ENCODE peak calls at places on chromosomes 3 and 15, in six cellular contexts. L is CD8-positive, alpha-beta memory T cell; E is psoas muscle; V is heart right ventricle; W is Karpas-422; O is tibial nerve. C is an unnamed sample.

GRCh38 chr15:74226761-74227540 is 9.2 kb upstream of the CCDC33 start:
- DNase-seq in E (no peak), W (no peak), L (no peak), O (no peak), V (no peak), C (no peak)

GRCh38 chr3:125045965-125046364 is 9.8 kb downstream of the HEG1 start:
- DNase-seq in V (no peak), O (no peak), E (no peak), W (no peak), L (no peak), C (no peak)

GRCh38 chr15:63560741-63561448 is 36.3 kb upstream of the FBXL22 start:
- DNase-seq in V (no peak), E (no peak), L (no peak), O (no peak), W (no peak), C (no peak)

GRCh38 chr3:119700269-119700919 is 2.4 kb upstream of the CFAP91 start:
- DNase-seq in L (peak; percentile 19), V (peak; percentile 20), O (no peak), W (no peak), E (no peak), C (no peak)

GRCh38 chr3:126472277-126473006 is 3.2 kb downstream of the ZXDC start:
- DNase-seq in E (peak; percentile 92), V (no peak), O (peak; percentile 78), W (peak; percentile 50), L (no peak), C (peak; percentile 85)

GRCh38 chr3:80087769-80088168 is 320.0 kb upstream of the ROBO1 start:
- DNase-seq in V (no peak), W (no peak), E (no peak), O (no peak), L (no peak), C (no peak)

GRCh38 chr3:139534992-139535879 is 4.3 kb downstream of the RBP1 start:
- DNase-seq in W (no peak), L (no peak), V (peak; percentile 78), O (peak; percentile 21), E (peak; percentile 70), C (no peak)

GRCh38 chr15:21270474-21270873 is 169.8 kb downstream of the POTEB3 start:
- DNase-seq in W (no peak), E (peak; percentile 28), O (no peak), L (no peak), V (no peak), C (no peak)

GRCh38 chr15:27934782-27935181 is 164.3 kb downstream of the OCA2 start:
- DNase-seq in W (no peak), V (no peak), L (no peak), O (no peak), E (no peak), C (no peak)

GRCh38 chr15:74044267-74045110 is 37.9 kb downstream of the GOLGA6A start:
- DNase-seq in E (peak; percentile 82), O (peak; percentile 26), L (no peak), V (peak; percentile 58), W (no peak), C (peak; percentile 79)

GRCh38 chr15:67833504-67834248 is 6.2 kb downstream of the RNU6-1 start:
- DNase-seq in W (peak; percentile 78), L (no peak), O (no peak), E (peak; percentile 64), V (no peak), C (no peak)

GRCh38 chr3:104437891-104438290 is 928.8 kb upstream of the ALCAM start:
- DNase-seq in O (no peak), V (no peak), L (no peak), E (no peak), W (no peak), C (no peak)

GRCh38 chr3:101829066-101829830 is 20.1 kb upstream of the NFKBIZ start:
- DNase-seq in E (peak; percentile 68), L (peak; percentile 38), O (peak; percentile 72), W (no peak), V (peak; percentile 85), C (peak; percentile 72)

GRCh38 chr15:28984421-28985375 is 98.9 kb downstream of the APBA2 start:
- DNase-seq in W (no peak), O (peak; percentile 9), L (no peak), E (no peak), V (no peak), C (no peak)

GRCh38 chr3:151537751-151538150 is 76.9 kb upstream of the IGSF10 start:
- DNase-seq in L (no peak), E (no peak), W (no peak), V (no peak), O (no peak), C (no peak)

GRCh38 chr3:66665021-66665695 is 164.3 kb upstream of the LRIG1 start:
- DNase-seq in W (no peak), V (no peak), E (peak; percentile 54), O (no peak), L (no peak), C (no peak)

GRCh38 chr3:14329116-14329830 is 73.1 kb upstream of the SLC6A6 start:
- DNase-seq in V (no peak), L (no peak), E (no peak), O (no peak), W (no peak), C (no peak)

GRCh38 chr3:157460253-157460652 is 23.6 kb downstream of the PTX3 start:
- DNase-seq in E (no peak), L (no peak), V (no peak), O (no peak), W (no peak), C (no peak)

GRCh38 chr15:70636540-70637165 is 126.7 kb downstream of the UACA start:
- DNase-seq in O (no peak), V (no peak), E (no peak), W (no peak), L (no peak), C (no peak)

GRCh38 chr3:161977063-161977462 is 480.5 kb downstream of the OTOL1 start:
- DNase-seq in E (no peak), O (no peak), V (no peak), L (no peak), W (no peak), C (no peak)

GRCh38 chr3:134294302-134294925 is 43.8 kb upstream of the RYK start:
- DNase-seq in O (no peak), E (no peak), L (peak; percentile 44), V (no peak), W (no peak), C (no peak)

GRCh38 chr15:96693990-96694517 is 363.6 kb downstream of the NR2F2 start:
- DNase-seq in E (no peak), W (no peak), V (no peak), L (no peak), O (no peak), C (no peak)

GRCh38 chr15:31265871-31266711 is 60.5 kb upstream of the KLF13 start:
- DNase-seq in L (peak; percentile 36), W (peak; percentile 76), E (peak; percentile 59), O (peak; percentile 45), V (peak; percentile 34), C (peak; percentile 84)

GRCh38 chr3:175512700-175513099 is 653.6 kb downstream of the NAALADL2 start:
- DNase-seq in E (no peak), L (no peak), O (no peak), V (no peak), W (no peak), C (no peak)

GRCh38 chr3:18982920-18983319 is 165.4 kb upstream of the KCNH8 start:
- DNase-seq in E (no peak), L (no peak), O (no peak), V (no peak), W (no peak), C (no peak)

GRCh38 chr3:161913786-161914389 is 417.3 kb downstream of the OTOL1 start:
- DNase-seq in W (no peak), E (no peak), L (no peak), O (no peak), V (no peak), C (no peak)

GRCh38 chr15:75532413-75533250 is 46.5 kb downstream of the PTPN9 start:
- DNase-seq in W (no peak), E (peak; percentile 76), V (peak; percentile 85), L (no peak), O (peak; percentile 79), C (no peak)

GRCh38 chr3:57397175-57398026 is 104.9 kb upstream of the ASB14 start:
- DNase-seq in W (peak; percentile 84), V (peak; percentile 7), E (no peak), L (peak; percentile 14), O (peak; percentile 20), C (no peak)
- H3K4me3 ChIP-seq in W (no peak overlapping the region), V (no peak overlapping the region), E (no peak overlapping the region), L (no peak overlapping the region), O (no peak overlapping the region), C (no peak overlapping the region)

DNA sequence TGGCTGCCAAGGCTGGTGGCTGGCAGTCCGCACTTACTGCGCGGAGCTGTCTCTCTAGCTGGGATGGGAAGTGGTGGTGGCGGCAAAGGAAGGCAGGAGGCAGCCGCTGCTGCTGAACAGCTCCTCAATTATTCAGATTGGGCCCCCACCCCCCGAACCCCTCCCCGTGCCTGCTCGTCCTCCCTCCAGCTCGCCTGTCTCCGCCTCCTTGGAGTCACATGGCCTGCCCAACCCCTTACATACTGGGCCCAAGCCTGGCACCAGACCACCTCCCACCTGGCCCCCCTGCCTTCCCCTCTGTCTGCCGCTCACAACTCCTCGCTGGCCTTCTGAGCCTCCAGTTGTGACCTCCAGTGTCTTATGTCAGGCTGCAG is at the start of gene SLC7A14:
- DNase-seq in W (no peak), L (no peak), V (no peak), O (no peak), E (no peak), C (no peak)
- H3K4me3 ChIP-seq in W (no peak within 1 kb of the TSS), L (no peak within 1 kb of the TSS), V (no peak within 1 kb of the TSS), O (no peak within 1 kb of the TSS), E (no peak within 1 kb of the TSS), C (no peak within 1 kb of the TSS)

DNA sequence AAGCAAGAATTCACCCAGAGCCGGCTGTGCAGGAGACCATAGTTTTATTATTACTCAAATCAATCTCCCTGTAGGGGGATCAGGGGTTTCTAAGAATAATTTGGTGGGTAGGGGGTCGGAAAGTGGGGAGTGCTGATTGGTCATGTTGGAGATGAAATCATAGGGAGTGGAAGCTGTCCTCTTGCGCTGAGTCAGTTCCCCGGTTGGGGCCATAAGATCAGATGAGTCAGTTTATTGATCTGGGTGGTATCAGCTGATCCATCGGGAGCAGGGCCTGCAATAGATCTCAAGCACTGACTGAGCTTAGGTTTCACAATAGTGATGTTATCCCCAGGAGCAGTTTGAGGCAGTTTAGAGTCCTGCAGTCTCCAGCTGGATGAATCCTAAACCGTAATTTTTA is 97.0 kb upstream of the SNRPN start:
- DNase-seq in V (no peak), W (no peak), O (no peak), E (no peak), L (no peak), C (no peak)
- H3K4me3 ChIP-seq in V (no peak overlapping the region), W (no peak overlapping the region), O (no peak overlapping the region), E (no peak overlapping the region), L (no peak overlapping the region), C (no peak overlapping the region)

GRCh38 chr15:38564557-38565286 is at the start of gene RASGRP1:
- DNase-seq in L (peak; percentile 79), W (peak; percentile 93), E (peak; percentile 71), O (no peak), V (peak; percentile 24), C (no peak)

GRCh38 chr15:38560456-38560926 is 4.1 kb downstream of the RASGRP1 start:
- DNase-seq in W (no peak), V (no peak), L (no peak), E (no peak), O (no peak), C (no peak)

GRCh38 chr15:38563723-38564519 is 693 bp downstream of the RASGRP1 start:
- DNase-seq in L (peak; percentile 83), W (peak; percentile 93), O (peak; percentile 18), V (peak; percentile 40), E (peak; percentile 79), C (peak; percentile 91)

GRCh38 chr15:38562278-38562677 is 2.3 kb downstream of the RASGRP1 start:
- DNase-seq in W (peak; percentile 57), E (no peak), O (no peak), V (no peak), L (no peak), C (no peak)

GRCh38 chr15:38565287-38565670 is 665 bp upstream of the RASGRP1 start:
- DNase-seq in L (no peak), E (no peak), V (no peak), W (no peak), O (no peak), C (no peak)
- H3K4me3 ChIP-seq in L (peak overlapping the region; percentile 56), E (no peak overlapping the region), V (no peak overlapping the region), W (peak overlapping the region; percentile 79), O (no peak overlapping the region), C (no peak overlapping the region)